ENCODE peak calls at places on chromosomes 6 and 20, in four cellular contexts. L is A549, D is activated T-cell treated with anti-CD3 and anti-CD28 coated beads for 24 hours, U is H4. H is an unnamed sample.

GRCh38 chr6:159467473-159468041 is 225.5 kb downstream of the SOD2 start:
- DNase-seq in D (no peak), U (no peak), L (no peak), H (no peak)

GRCh38 chr6:27238010-27238983 is 9.2 kb upstream of the PRSS16 start:
- DNase-seq in D (no peak), U (no peak), L (no peak), H (peak)

GRCh38 chr6:26597389-26597766 is 625 bp downstream of the ABT1 start:
- DNase-seq in U (no peak), D (no peak), L (no peak), H (no peak)

GRCh38 chr6:138498575-138499302 is 555 bp downstream of the NHSL1 start:
- DNase-seq in L (no peak), U (no peak), D (no peak), H (peak)

GRCh38 chr20:58137236-58137635 is 91.2 kb downstream of the ANKRD60 start:
- DNase-seq in U (no peak), L (no peak), D (no peak), H (no peak)

GRCh38 chr6:45923831-45924391 is 91.7 kb downstream of the CLIC5 start:
- DNase-seq in U (peak), D (peak), L (no peak), H (no peak)

GRCh38 chr6:56752009-56752408 is 109.3 kb upstream of the DST start:
- DNase-seq in L (no peak), D (no peak), U (peak), H (no peak)

GRCh38 chr20:58429303-58429702 is 40.3 kb downstream of the VAPB start:
- DNase-seq in L (no peak), D (no peak), U (no peak), H (no peak)

GRCh38 chr6:47631248-47632196 is 66.9 kb upstream of the ADGRF4 start:
- DNase-seq in U (peak), L (no peak), D (no peak), H (peak)

GRCh38 chr20:9392892-9393857 is 121.2 kb upstream of the LAMP5 start:
- DNase-seq in L (peak), D (no peak), U (peak), H (peak)

GRCh38 chr6:88445188-88445958 is 279.2 kb upstream of the CNR1 start:
- DNase-seq in U (no peak), L (no peak), D (no peak), H (peak)

GRCh38 chr6:34100788-34101187 is 45.1 kb downstream of the GRM4 start:
- DNase-seq in U (no peak), L (no peak), D (no peak), H (no peak)

GRCh38 chr6:73073238-73073637 is 152.1 kb downstream of the KHDC1L start:
- DNase-seq in U (no peak), D (no peak), L (no peak), H (no peak)

GRCh38 chr20:58169441-58169840 is 59.0 kb downstream of the ANKRD60 start:
- DNase-seq in L (no peak), U (no peak), D (no peak), H (no peak)

GRCh38 chr6:81978230-81978629 is 225.7 kb upstream of the TENT5A start:
- DNase-seq in L (no peak), D (no peak), U (peak), H (no peak)

GRCh38 chr6:162181741-162182401 is 545.7 kb downstream of the PRKN start:
- DNase-seq in U (no peak), L (no peak), D (no peak), H (no peak)

GRCh38 chr20:51695574-51696303 is 72.5 kb downstream of the ATP9A start:
- DNase-seq in D (no peak), U (peak), L (peak), H (peak)

GRCh38 chr20:31987744-31988143 is 19.8 kb downstream of the XKR7 start:
- DNase-seq in U (no peak), D (no peak), L (peak), H (no peak)

H was measured in NCI-H524.